ENCODE peak calls at places on chromosomes 13 and 19, in eight cellular contexts. One of them, this sample, is unnamed.

GRCh38 chr19:22026687-22027086 is 15.9 kb upstream of the ZNF208 start:
- DNase-seq in stimulated activated CD8-positive, alpha-beta memory T cell treated with anti-CD3 and anti-CD28 coated beads, Interleukin-4, amount 100 ng/mL, for 1 hour: no peak
- DNase-seq in stimulated activated CD4-positive, alpha-beta T cell treated with anti-CD3 and anti-CD28 coated beads, Interleukin-4, amount 100 ng/mL, for 1 hour: no peak
- DNase-seq in NCI-H1092: no peak
- DNase-seq in retina: no peak
- DNase-seq in GM06990: no peak
- DNase-seq in islet precursor cell: no peak
- DNase-seq in C1 segment of cervical spinal cord: no peak
- DNase-seq in this sample: no peak

GRCh38 chr13:66410314-66410713 is 819.8 kb downstream of the PCDH9 start:
- DNase-seq in stimulated activated CD8-positive, alpha-beta memory T cell treated with anti-CD3 and anti-CD28 coated beads, Interleukin-4, amount 100 ng/mL, for 1 hour: no peak
- DNase-seq in stimulated activated CD4-positive, alpha-beta T cell treated with anti-CD3 and anti-CD28 coated beads, Interleukin-4, amount 100 ng/mL, for 1 hour: no peak
- DNase-seq in NCI-H1092: no peak
- DNase-seq in retina: no peak
- DNase-seq in GM06990: no peak
- DNase-seq in islet precursor cell: no peak
- DNase-seq in C1 segment of cervical spinal cord: no peak
- DNase-seq in this sample: no peak

GRCh38 chr19:18091217-18091608 is 4.5 kb upstream of the IL12RB1 start:
- DNase-seq in stimulated activated CD8-positive, alpha-beta memory T cell treated with anti-CD3 and anti-CD28 coated beads, Interleukin-4, amount 100 ng/mL, for 1 hour: peak
- DNase-seq in stimulated activated CD4-positive, alpha-beta T cell treated with anti-CD3 and anti-CD28 coated beads, Interleukin-4, amount 100 ng/mL, for 1 hour: peak
- DNase-seq in NCI-H1092: no peak
- DNase-seq in retina: no peak
- DNase-seq in GM06990: peak
- DNase-seq in islet precursor cell: no peak
- DNase-seq in C1 segment of cervical spinal cord: no peak
- DNase-seq in this sample: no peak

GRCh38 chr19:44303976-44304568 is 753 bp downstream of the ZNF235 start:
- DNase-seq in stimulated activated CD8-positive, alpha-beta memory T cell treated with anti-CD3 and anti-CD28 coated beads, Interleukin-4, amount 100 ng/mL, for 1 hour: no peak
- DNase-seq in stimulated activated CD4-positive, alpha-beta T cell treated with anti-CD3 and anti-CD28 coated beads, Interleukin-4, amount 100 ng/mL, for 1 hour: no peak
- DNase-seq in NCI-H1092: no peak
- DNase-seq in retina: no peak
- DNase-seq in GM06990: no peak
- DNase-seq in islet precursor cell: peak
- DNase-seq in C1 segment of cervical spinal cord: no peak
- DNase-seq in this sample: no peak

GRCh38 chr19:7856679-7857663 is 17.2 kb downstream of the PRR36 start:
- DNase-seq in stimulated activated CD8-positive, alpha-beta memory T cell treated with anti-CD3 and anti-CD28 coated beads, Interleukin-4, amount 100 ng/mL, for 1 hour: no peak
- DNase-seq in stimulated activated CD4-positive, alpha-beta T cell treated with anti-CD3 and anti-CD28 coated beads, Interleukin-4, amount 100 ng/mL, for 1 hour: no peak
- DNase-seq in NCI-H1092: no peak
- DNase-seq in retina: no peak
- DNase-seq in GM06990: no peak
- DNase-seq in islet precursor cell: no peak
- DNase-seq in C1 segment of cervical spinal cord: no peak
- DNase-seq in this sample: no peak

GRCh38 chr19:46515879-46516350 is 20.2 kb upstream of the PNMA8B start:
- DNase-seq in stimulated activated CD8-positive, alpha-beta memory T cell treated with anti-CD3 and anti-CD28 coated beads, Interleukin-4, amount 100 ng/mL, for 1 hour: no peak
- DNase-seq in stimulated activated CD4-positive, alpha-beta T cell treated with anti-CD3 and anti-CD28 coated beads, Interleukin-4, amount 100 ng/mL, for 1 hour: peak
- DNase-seq in NCI-H1092: no peak
- DNase-seq in retina: no peak
- DNase-seq in GM06990: no peak
- DNase-seq in islet precursor cell: no peak
- DNase-seq in C1 segment of cervical spinal cord: no peak
- DNase-seq in this sample: no peak

GRCh38 chr13:45807520-45808099 is 43.9 kb downstream of the SIAH3 start:
- DNase-seq in stimulated activated CD8-positive, alpha-beta memory T cell treated with anti-CD3 and anti-CD28 coated beads, Interleukin-4, amount 100 ng/mL, for 1 hour: no peak
- DNase-seq in stimulated activated CD4-positive, alpha-beta T cell treated with anti-CD3 and anti-CD28 coated beads, Interleukin-4, amount 100 ng/mL, for 1 hour: no peak
- DNase-seq in NCI-H1092: peak
- DNase-seq in retina: no peak
- DNase-seq in GM06990: no peak
- DNase-seq in islet precursor cell: peak
- DNase-seq in C1 segment of cervical spinal cord: no peak
- DNase-seq in this sample: no peak

GRCh38 chr13:37945651-37946575 is 76.3 kb upstream of the TRPC4 start:
- DNase-seq in stimulated activated CD8-positive, alpha-beta memory T cell treated with anti-CD3 and anti-CD28 coated beads, Interleukin-4, amount 100 ng/mL, for 1 hour: no peak
- DNase-seq in stimulated activated CD4-positive, alpha-beta T cell treated with anti-CD3 and anti-CD28 coated beads, Interleukin-4, amount 100 ng/mL, for 1 hour: no peak
- DNase-seq in NCI-H1092: no peak
- DNase-seq in retina: no peak
- DNase-seq in GM06990: no peak
- DNase-seq in islet precursor cell: no peak
- DNase-seq in C1 segment of cervical spinal cord: no peak
- DNase-seq in this sample: no peak

GRCh38 chr13:35927554-35927953 is 203.6 kb downstream of the DCLK1 start:
- DNase-seq in stimulated activated CD8-positive, alpha-beta memory T cell treated with anti-CD3 and anti-CD28 coated beads, Interleukin-4, amount 100 ng/mL, for 1 hour: no peak
- DNase-seq in stimulated activated CD4-positive, alpha-beta T cell treated with anti-CD3 and anti-CD28 coated beads, Interleukin-4, amount 100 ng/mL, for 1 hour: no peak
- DNase-seq in NCI-H1092: no peak
- DNase-seq in retina: no peak
- DNase-seq in GM06990: no peak
- DNase-seq in islet precursor cell: peak
- DNase-seq in C1 segment of cervical spinal cord: no peak
- DNase-seq in this sample: no peak

GRCh38 chr19:4328243-4328990 is 10.2 kb downstream of the STAP2 start:
- DNase-seq in stimulated activated CD8-positive, alpha-beta memory T cell treated with anti-CD3 and anti-CD28 coated beads, Interleukin-4, amount 100 ng/mL, for 1 hour: peak
- DNase-seq in stimulated activated CD4-positive, alpha-beta T cell treated with anti-CD3 and anti-CD28 coated beads, Interleukin-4, amount 100 ng/mL, for 1 hour: peak
- DNase-seq in NCI-H1092: no peak
- DNase-seq in retina: peak
- DNase-seq in GM06990: peak
- DNase-seq in islet precursor cell: peak
- DNase-seq in C1 segment of cervical spinal cord: peak
- DNase-seq in this sample: peak

GRCh38 chr13:44218501-44219240 is 155.0 kb upstream of the SERP2 start:
- DNase-seq in stimulated activated CD8-positive, alpha-beta memory T cell treated with anti-CD3 and anti-CD28 coated beads, Interleukin-4, amount 100 ng/mL, for 1 hour: no peak
- DNase-seq in stimulated activated CD4-positive, alpha-beta T cell treated with anti-CD3 and anti-CD28 coated beads, Interleukin-4, amount 100 ng/mL, for 1 hour: no peak
- DNase-seq in NCI-H1092: peak
- DNase-seq in retina: no peak
- DNase-seq in GM06990: no peak
- DNase-seq in islet precursor cell: no peak
- DNase-seq in C1 segment of cervical spinal cord: no peak
- DNase-seq in this sample: no peak

GRCh38 chr13:34867590-34867989 is 74.5 kb upstream of the NBEA start:
- DNase-seq in stimulated activated CD8-positive, alpha-beta memory T cell treated with anti-CD3 and anti-CD28 coated beads, Interleukin-4, amount 100 ng/mL, for 1 hour: no peak
- DNase-seq in stimulated activated CD4-positive, alpha-beta T cell treated with anti-CD3 and anti-CD28 coated beads, Interleukin-4, amount 100 ng/mL, for 1 hour: no peak
- DNase-seq in NCI-H1092: no peak
- DNase-seq in retina: no peak
- DNase-seq in GM06990: no peak
- DNase-seq in islet precursor cell: no peak
- DNase-seq in C1 segment of cervical spinal cord: no peak
- DNase-seq in this sample: no peak

GRCh38 chr19:55300821-55301458 is 17.1 kb downstream of the BRSK1 start:
- DNase-seq in stimulated activated CD8-positive, alpha-beta memory T cell treated with anti-CD3 and anti-CD28 coated beads, Interleukin-4, amount 100 ng/mL, for 1 hour: no peak
- DNase-seq in stimulated activated CD4-positive, alpha-beta T cell treated with anti-CD3 and anti-CD28 coated beads, Interleukin-4, amount 100 ng/mL, for 1 hour: no peak
- DNase-seq in NCI-H1092: no peak
- DNase-seq in retina: peak
- DNase-seq in GM06990: no peak
- DNase-seq in islet precursor cell: no peak
- DNase-seq in C1 segment of cervical spinal cord: no peak
- DNase-seq in this sample: peak

GRCh38 chr19:8423821-8424223 is 10.7 kb downstream of the MARCHF2 start:
- DNase-seq in stimulated activated CD8-positive, alpha-beta memory T cell treated with anti-CD3 and anti-CD28 coated beads, Interleukin-4, amount 100 ng/mL, for 1 hour: no peak
- DNase-seq in stimulated activated CD4-positive, alpha-beta T cell treated with anti-CD3 and anti-CD28 coated beads, Interleukin-4, amount 100 ng/mL, for 1 hour: no peak
- DNase-seq in NCI-H1092: no peak
- DNase-seq in retina: no peak
- DNase-seq in GM06990: no peak
- DNase-seq in islet precursor cell: peak
- DNase-seq in C1 segment of cervical spinal cord: peak
- DNase-seq in this sample: no peak

GRCh38 chr13:35909837-35910236 is 221.3 kb downstream of the DCLK1 start:
- DNase-seq in stimulated activated CD8-positive, alpha-beta memory T cell treated with anti-CD3 and anti-CD28 coated beads, Interleukin-4, amount 100 ng/mL, for 1 hour: no peak
- DNase-seq in stimulated activated CD4-positive, alpha-beta T cell treated with anti-CD3 and anti-CD28 coated beads, Interleukin-4, amount 100 ng/mL, for 1 hour: no peak
- DNase-seq in NCI-H1092: no peak
- DNase-seq in retina: no peak
- DNase-seq in GM06990: no peak
- DNase-seq in islet precursor cell: no peak
- DNase-seq in C1 segment of cervical spinal cord: no peak
- DNase-seq in this sample: no peak

GRCh38 chr19:8363803-8364771 is at the start of gene ANGPTL4:
- DNase-seq in stimulated activated CD8-positive, alpha-beta memory T cell treated with anti-CD3 and anti-CD28 coated beads, Interleukin-4, amount 100 ng/mL, for 1 hour: no peak
- DNase-seq in stimulated activated CD4-positive, alpha-beta T cell treated with anti-CD3 and anti-CD28 coated beads, Interleukin-4, amount 100 ng/mL, for 1 hour: peak
- DNase-seq in NCI-H1092: no peak
- DNase-seq in retina: peak
- DNase-seq in GM06990: no peak
- DNase-seq in islet precursor cell: peak
- DNase-seq in C1 segment of cervical spinal cord: peak
- DNase-seq in this sample: peak

GRCh38 chr19:15248648-15249559 is 16.7 kb upstream of the EPHX3 start:
- DNase-seq in stimulated activated CD8-positive, alpha-beta memory T cell treated with anti-CD3 and anti-CD28 coated beads, Interleukin-4, amount 100 ng/mL, for 1 hour: no peak
- DNase-seq in stimulated activated CD4-positive, alpha-beta T cell treated with anti-CD3 and anti-CD28 coated beads, Interleukin-4, amount 100 ng/mL, for 1 hour: no peak
- DNase-seq in NCI-H1092: no peak
- DNase-seq in retina: no peak
- DNase-seq in GM06990: no peak
- DNase-seq in islet precursor cell: peak
- DNase-seq in C1 segment of cervical spinal cord: peak
- DNase-seq in this sample: peak

GRCh38 chr13:43561081-43561480 is 225.7 kb downstream of the ENOX1 start:
- DNase-seq in stimulated activated CD8-positive, alpha-beta memory T cell treated with anti-CD3 and anti-CD28 coated beads, Interleukin-4, amount 100 ng/mL, for 1 hour: no peak
- DNase-seq in stimulated activated CD4-positive, alpha-beta T cell treated with anti-CD3 and anti-CD28 coated beads, Interleukin-4, amount 100 ng/mL, for 1 hour: no peak
- DNase-seq in NCI-H1092: no peak
- DNase-seq in retina: no peak
- DNase-seq in GM06990: no peak
- DNase-seq in islet precursor cell: no peak
- DNase-seq in C1 segment of cervical spinal cord: no peak
- DNase-seq in this sample: no peak

GRCh38 chr19:54203151-54203611 is 2.5 kb downstream of the RPS9 start:
- DNase-seq in stimulated activated CD8-positive, alpha-beta memory T cell treated with anti-CD3 and anti-CD28 coated beads, Interleukin-4, amount 100 ng/mL, for 1 hour: no peak
- DNase-seq in stimulated activated CD4-positive, alpha-beta T cell treated with anti-CD3 and anti-CD28 coated beads, Interleukin-4, amount 100 ng/mL, for 1 hour: no peak
- DNase-seq in NCI-H1092: no peak
- DNase-seq in retina: no peak
- DNase-seq in GM06990: no peak
- DNase-seq in islet precursor cell: no peak
- DNase-seq in C1 segment of cervical spinal cord: no peak
- DNase-seq in this sample: no peak

GRCh38 chr13:42574435-42575311 is 721 bp downstream of the TNFSF11 start:
- DNase-seq in stimulated activated CD8-positive, alpha-beta memory T cell treated with anti-CD3 and anti-CD28 coated beads, Interleukin-4, amount 100 ng/mL, for 1 hour: no peak
- DNase-seq in stimulated activated CD4-positive, alpha-beta T cell treated with anti-CD3 and anti-CD28 coated beads, Interleukin-4, amount 100 ng/mL, for 1 hour: peak
- DNase-seq in NCI-H1092: no peak
- DNase-seq in retina: peak
- DNase-seq in GM06990: peak
- DNase-seq in islet precursor cell: peak
- DNase-seq in C1 segment of cervical spinal cord: no peak
- DNase-seq in this sample: no peak

GRCh38 chr13:114167885-114168284 is 11.2 kb upstream of the CFAP97D2 start:
- DNase-seq in stimulated activated CD8-positive, alpha-beta memory T cell treated with anti-CD3 and anti-CD28 coated beads, Interleukin-4, amount 100 ng/mL, for 1 hour: no peak
- DNase-seq in stimulated activated CD4-positive, alpha-beta T cell treated with anti-CD3 and anti-CD28 coated beads, Interleukin-4, amount 100 ng/mL, for 1 hour: no peak
- DNase-seq in NCI-H1092: no peak
- DNase-seq in retina: no peak
- DNase-seq in GM06990: no peak
- DNase-seq in islet precursor cell: no peak
- DNase-seq in C1 segment of cervical spinal cord: no peak
- DNase-seq in this sample: no peak

GRCh38 chr13:107421951-107422350 is 793.4 kb downstream of the LIG4 start:
- DNase-seq in stimulated activated CD8-positive, alpha-beta memory T cell treated with anti-CD3 and anti-CD28 coated beads, Interleukin-4, amount 100 ng/mL, for 1 hour: no peak
- DNase-seq in stimulated activated CD4-positive, alpha-beta T cell treated with anti-CD3 and anti-CD28 coated beads, Interleukin-4, amount 100 ng/mL, for 1 hour: no peak
- DNase-seq in NCI-H1092: no peak
- DNase-seq in retina: no peak
- DNase-seq in GM06990: no peak
- DNase-seq in islet precursor cell: no peak
- DNase-seq in C1 segment of cervical spinal cord: no peak
- DNase-seq in this sample: no peak

GRCh38 chr13:59277106-59277505 is 886.6 kb downstream of the DIAPH3 start:
- DNase-seq in stimulated activated CD8-positive, alpha-beta memory T cell treated with anti-CD3 and anti-CD28 coated beads, Interleukin-4, amount 100 ng/mL, for 1 hour: no peak
- DNase-seq in stimulated activated CD4-positive, alpha-beta T cell treated with anti-CD3 and anti-CD28 coated beads, Interleukin-4, amount 100 ng/mL, for 1 hour: no peak
- DNase-seq in NCI-H1092: no peak
- DNase-seq in retina: no peak
- DNase-seq in GM06990: no peak
- DNase-seq in islet precursor cell: no peak
- DNase-seq in C1 segment of cervical spinal cord: no peak
- DNase-seq in this sample: no peak

GRCh38 chr13:98214008-98214643 is 37.1 kb upstream of the RNF113B start:
- DNase-seq in stimulated activated CD8-positive, alpha-beta memory T cell treated with anti-CD3 and anti-CD28 coated beads, Interleukin-4, amount 100 ng/mL, for 1 hour: no peak
- DNase-seq in stimulated activated CD4-positive, alpha-beta T cell treated with anti-CD3 and anti-CD28 coated beads, Interleukin-4, amount 100 ng/mL, for 1 hour: no peak
- DNase-seq in NCI-H1092: no peak
- DNase-seq in retina: no peak
- DNase-seq in GM06990: no peak
- DNase-seq in islet precursor cell: no peak
- DNase-seq in C1 segment of cervical spinal cord: no peak
- DNase-seq in this sample: no peak

GRCh38 chr19:16161848-16162247 is 11.5 kb downstream of the CIB3 start:
- DNase-seq in stimulated activated CD8-positive, alpha-beta memory T cell treated with anti-CD3 and anti-CD28 coated beads, Interleukin-4, amount 100 ng/mL, for 1 hour: no peak
- DNase-seq in stimulated activated CD4-positive, alpha-beta T cell treated with anti-CD3 and anti-CD28 coated beads, Interleukin-4, amount 100 ng/mL, for 1 hour: no peak
- DNase-seq in NCI-H1092: no peak
- DNase-seq in retina: no peak
- DNase-seq in GM06990: no peak
- DNase-seq in islet precursor cell: no peak
- DNase-seq in C1 segment of cervical spinal cord: no peak
- DNase-seq in this sample: no peak

GRCh38 chr19:19224150-19224851 is 12.5 kb downstream of the NCAN start:
- DNase-seq in stimulated activated CD8-positive, alpha-beta memory T cell treated with anti-CD3 and anti-CD28 coated beads, Interleukin-4, amount 100 ng/mL, for 1 hour: no peak
- DNase-seq in stimulated activated CD4-positive, alpha-beta T cell treated with anti-CD3 and anti-CD28 coated beads, Interleukin-4, amount 100 ng/mL, for 1 hour: no peak
- DNase-seq in NCI-H1092: no peak
- DNase-seq in retina: no peak
- DNase-seq in GM06990: no peak
- DNase-seq in islet precursor cell: no peak
- DNase-seq in C1 segment of cervical spinal cord: no peak
- DNase-seq in this sample: no peak

This sample was measured in anterior cingulate cortex.